ENCODE peak calls at places on chromosomes 11 and 22, in seven cellular contexts. Q is lower leg skin; I is thoracic aorta; T is EL; J is AG09309; B is stimulated activated naive B cell treated with anti-CD40 and anti-IgM and Interleukin-4, amounts not matched to agents 10 μg/mL and 1 μg/mL and 100 μg/mL, for 72 hours; U is NCI-H510A treated with DMSO at 0.1 percent for 48 hours. F is an unnamed sample.

GRCh38 chr11:110141812-110142211 is 48.6 kb downstream of the ZC3H12C start:
- DNase-seq in Q (no peak), I (no peak), T (no peak), J (no peak), B (no peak), U (no peak), F (no peak)

GRCh38 chr11:112278803-112279202 is 18.1 kb upstream of the PLET1 start:
- DNase-seq in Q (no peak), I (no peak), T (no peak), J (no peak), B (no peak), U (no peak), F (no peak)

GRCh38 chr11:4095509-4096230 is 1.1 kb downstream of the RRM1 start:
- DNase-seq in Q (no peak), I (no peak), T (peak), J (peak), B (no peak), U (no peak), F (no peak)

GRCh38 chr11:76624515-76625379 is 45.8 kb downstream of the LRRC32 start:
- DNase-seq in Q (no peak), I (no peak), T (no peak), J (no peak), B (no peak), U (no peak), F (no peak)

GRCh38 chr11:112760378-112761060 is 200.7 kb upstream of the NCAM1 start:
- DNase-seq in Q (no peak), I (no peak), T (no peak), J (no peak), B (no peak), U (no peak), F (no peak)

GRCh38 chr11:76602431-76602861 is 68.1 kb downstream of the LRRC32 start:
- DNase-seq in Q (peak), I (no peak), T (no peak), J (no peak), B (no peak), U (no peak), F (no peak)

GRCh38 chr22:19810381-19811141 is 44.1 kb downstream of the GNB1L start:
- DNase-seq in Q (no peak), I (no peak), T (peak), J (peak), B (no peak), U (no peak), F (no peak)

GRCh38 chr11:127965947-127966668 is 621.2 kb downstream of the ETS1 start:
- DNase-seq in Q (no peak), I (no peak), T (no peak), J (no peak), B (no peak), U (no peak), F (no peak)

GRCh38 chr11:44733877-44734276 is 7.1 kb downstream of the TSPAN18 start:
- DNase-seq in Q (no peak), I (no peak), T (no peak), J (no peak), B (no peak), U (no peak), F (no peak)

GRCh38 chr22:35539910-35540599 is 576 bp upstream of the RASD2 start:
- DNase-seq in Q (no peak), I (no peak), T (peak), J (no peak), B (peak), U (no peak), F (peak)

GRCh38 chr11:119594639-119595249 is 134.3 kb downstream of the NECTIN1 start:
- DNase-seq in Q (no peak), I (no peak), T (peak), J (no peak), B (no peak), U (no peak), F (no peak)

F was measured in mesothelial cell of epicardium.